ENCODE peak calls at places on chromosomes 5 and 9, in seven cellular contexts. A is fibroblast of the aortic adventitia, M is GM03348, R is HEK293T, U is NCI-H1092, T is posterior cingulate gyrus, H is NCI-H2081. D is an unnamed sample.

GRCh38 chr9:97372580-97372979 is 39.3 kb upstream of the TDRD7 start:
- DNase-seq in A (no peak), M (no peak), R (no peak), U (no peak), T (no peak), H (no peak), D (no peak)

GRCh38 chr9:137665697-137666504 is 47.1 kb downstream of the EHMT1 start:
- DNase-seq in A (peak; percentile 28), M (peak; percentile 84), R (no peak), U (no peak), T (peak; percentile 90), H (no peak), D (no peak)

GRCh38 chr5:78638423-78638822 is 10.1 kb downstream of the LHFPL2 start:
- DNase-seq in A (peak; percentile 97), M (peak; percentile 87), R (no peak), U (no peak), T (no peak), H (no peak), D (peak; percentile 83)

GRCh38 chr9:87007711-87008360 is 60.5 kb upstream of the GAS1 start:
- DNase-seq in A (peak; percentile 26), M (peak; percentile 52), R (no peak), U (no peak), T (no peak), H (no peak), D (no peak)

GRCh38 chr9:126397056-126397455 is 70.4 kb downstream of the MVB12B start:
- DNase-seq in A (no peak), M (no peak), R (peak; percentile 21), U (no peak), T (no peak), H (no peak), D (no peak)

GRCh38 chr9:4970970-4971641 is 14.0 kb upstream of the JAK2 start:
- DNase-seq in A (no peak), M (no peak), R (no peak), U (no peak), T (no peak), H (no peak), D (no peak)

GRCh38 chr9:21972361-21972760 is 21.8 kb downstream of the CDKN2A start:
- DNase-seq in A (no peak), M (no peak), R (no peak), U (no peak), T (no peak), H (no peak), D (no peak)

GRCh38 chr5:81856948-81857928 is 106.3 kb upstream of the SSBP2 start:
- DNase-seq in A (no peak), M (no peak), R (peak; percentile 36), U (peak; percentile 87), T (peak; percentile 94), H (peak; percentile 76), D (peak; percentile 4)

GRCh38 chr5:58149750-58150149 is 310.1 kb downstream of the PLK2 start:
- DNase-seq in A (no peak), M (no peak), R (no peak), U (no peak), T (no peak), H (no peak), D (no peak)

GRCh38 chr5:160119142-160119904 is at the start of gene PWWP2A:
- DNase-seq in A (peak; percentile 100), M (peak; percentile 97), R (peak; percentile 91), U (peak; percentile 99), T (peak; percentile 99), H (peak; percentile 99), D (peak; percentile 99)

GRCh38 chr5:179553875-179554274 is 3.5 kb downstream of the RUFY1 start:
- DNase-seq in A (peak; percentile 65), M (peak; percentile 79), R (no peak), U (no peak), T (no peak), H (no peak), D (no peak)

GRCh38 chr5:2658421-2658820 is 93.1 kb downstream of the IRX2 start:
- DNase-seq in A (no peak), M (no peak), R (no peak), U (no peak), T (no peak), H (no peak), D (no peak)

GRCh38 chr9:79145442-79145841 is 426.3 kb upstream of the TLE4 start:
- DNase-seq in A (no peak), M (no peak), R (no peak), U (no peak), T (no peak), H (no peak), D (no peak)

GRCh38 chr9:78239506-78239905 is 3.6 kb downstream of the CEP78 start:
- DNase-seq in A (no peak), M (no peak), R (peak; percentile 40), U (peak; percentile 2), T (no peak), H (peak; percentile 50), D (peak; percentile 18)

GRCh38 chr9:133235549-133236222 is 26.6 kb upstream of the OBP2B start:
- DNase-seq in A (no peak), M (no peak), R (no peak), U (no peak), T (no peak), H (no peak), D (no peak)

GRCh38 chr9:98536542-98537173 is 172.1 kb downstream of the GABBR2 start:
- DNase-seq in A (no peak), M (no peak), R (peak; percentile 26), U (peak; percentile 42), T (no peak), H (no peak), D (peak; percentile 29)

GRCh38 chr9:132042324-132042723 is 37.3 kb downstream of the MED27 start:
- DNase-seq in A (peak; percentile 95), M (peak; percentile 89), R (no peak), U (no peak), T (no peak), H (no peak), D (no peak)

D was measured in NCI-H146.